ENCODE peak calls at places on chromosome 12, in six cellular contexts. T, A, J, Q, X and M are unnamed samples.

GRCh38 chr12:113111247-113111646 is 24.3 kb downstream of the RASAL1 start:
- DNase-seq in T (no peak), A (no peak), J (no peak), Q (no peak), X (no peak), M (no peak)

GRCh38 chr12:6688543-6688999 is 604 bp downstream of the ZNF384 start:
- DNase-seq in T (no peak), A (no peak), J (no peak), Q (no peak), X (no peak), M (no peak)

GRCh38 chr12:32535260-32535999 is 136.1 kb downstream of the FGD4 start:
- DNase-seq in T (peak; percentile 81), A (no peak), J (peak; percentile 57), Q (peak; percentile 70), X (no peak), M (no peak)

GRCh38 chr12:57190037-57190436 is 26.6 kb upstream of the NXPH4 start:
- DNase-seq in T (peak; percentile 70), A (no peak), J (no peak), Q (peak; percentile 55), X (no peak), M (no peak)

GRCh38 chr12:123573870-123574269 is 10.5 kb upstream of the TMED2 start:
- DNase-seq in T (no peak), A (no peak), J (no peak), Q (no peak), X (no peak), M (no peak)

GRCh38 chr12:57216014-57216891 is at the start of gene NXPH4:
- DNase-seq in T (no peak), A (peak; percentile 31), J (no peak), Q (no peak), X (no peak), M (no peak)

GRCh38 chr12:19847294-19848059 is 408.2 kb downstream of the AEBP2 start:
- DNase-seq in T (no peak), A (no peak), J (no peak), Q (peak; percentile 96), X (no peak), M (no peak)

GRCh38 chr12:89731614-89732013 is 23.0 kb upstream of the ATP2B1 start:
- DNase-seq in T (no peak), A (no peak), J (no peak), Q (peak; percentile 85), X (no peak), M (no peak)

GRCh38 chr12:43842259-43842658 is 6.4 kb downstream of the TMEM117 start:
- DNase-seq in T (no peak), A (no peak), J (no peak), Q (no peak), X (no peak), M (no peak)

GRCh38 chr12:69254046-69254445 is 14.7 kb downstream of the CPSF6 start:
- DNase-seq in T (no peak), A (no peak), J (no peak), Q (peak; percentile 67), X (peak; percentile 33), M (no peak)

GRCh38 chr12:54370218-54370730 is 6.0 kb upstream of the GPR84 start:
- DNase-seq in T (peak; percentile 72), A (no peak), J (peak; percentile 42), Q (peak; percentile 90), X (no peak), M (no peak)

GRCh38 chr12:45615268-45615667 is 114.2 kb upstream of the ARID2 start:
- DNase-seq in T (no peak), A (no peak), J (no peak), Q (peak; percentile 62), X (no peak), M (no peak)

GRCh38 chr12:54390668-54391551 is 6.4 kb upstream of the ZNF385A start:
- DNase-seq in T (no peak), A (peak; percentile 56), J (no peak), Q (no peak), X (no peak), M (peak; percentile 69)

GRCh38 chr12:9662488-9662887 is 7.0 kb upstream of the CLEC2D start:
- DNase-seq in T (no peak), A (no peak), J (no peak), Q (no peak), X (no peak), M (no peak)

GRCh38 chr12:85489194-85489593 is 209.2 kb downstream of the ALX1 start:
- DNase-seq in T (no peak), A (no peak), J (no peak), Q (no peak), X (no peak), M (no peak)

GRCh38 chr12:102769323-102769916 is 147.6 kb downstream of the PAH start:
- DNase-seq in T (peak; percentile 37), A (no peak), J (peak; percentile 55), Q (peak; percentile 76), X (peak; percentile 26), M (no peak)

GRCh38 chr12:106519587-106519986 is 63.2 kb upstream of the RFX4 start:
- DNase-seq in T (no peak), A (no peak), J (no peak), Q (peak; percentile 54), X (no peak), M (no peak)

GRCh38 chr12:43957732-43958131 is 121.9 kb downstream of the TMEM117 start:
- DNase-seq in T (no peak), A (no peak), J (no peak), Q (peak; percentile 75), X (peak; percentile 37), M (no peak)

DNA sequence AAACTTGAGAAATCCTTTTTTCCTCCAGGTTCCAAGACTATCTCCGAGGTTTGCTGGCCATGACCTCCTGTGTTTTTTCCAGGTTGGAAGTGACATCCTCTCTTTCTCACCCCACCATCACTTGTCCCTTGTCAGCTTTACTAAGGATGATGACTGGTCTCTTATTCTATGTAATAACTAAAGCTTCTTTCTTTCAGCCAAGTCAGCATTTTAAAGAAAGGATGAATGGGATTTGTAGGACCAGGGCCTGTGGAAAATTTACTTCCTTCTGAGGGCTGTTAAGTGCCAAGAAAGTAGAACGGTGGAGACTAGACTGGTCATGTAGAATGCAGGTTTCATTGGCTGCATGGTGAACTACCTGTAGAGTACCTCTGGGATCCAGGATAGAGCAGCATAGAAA is 73.6 kb downstream of the FIGNL2 start:
- DNase-seq in T (no peak), A (no peak), J (no peak), Q (no peak), X (no peak), M (no peak)
- H3K9me3 ChIP-seq in T (no peaks in the 10 kb centered on the region), A (no peaks in the 10 kb centered on the region), J (no peaks in the 10 kb centered on the region), Q (no peaks in the 10 kb centered on the region), X (no peaks in the 10 kb centered on the region), M (no peaks in the 10 kb centered on the region)

GRCh38 chr12:52724384-52724783 is 21.1 kb upstream of the KRT77 start:
- DNase-seq in T (no peak), A (no peak), J (no peak), Q (no peak), X (no peak), M (no peak)

GRCh38 chr12:52727037-52727436 is 23.7 kb upstream of the KRT77 start:
- DNase-seq in T (no peak), A (no peak), J (no peak), Q (no peak), X (no peak), M (no peak)

GRCh38 chr12:52728374-52728773 is 25.1 kb upstream of the KRT77 start:
- DNase-seq in T (no peak), A (no peak), J (no peak), Q (no peak), X (no peak), M (no peak)

GRCh38 chr12:52729147-52729546 is 25.8 kb upstream of the KRT77 start:
- DNase-seq in T (no peak), A (no peak), J (no peak), Q (no peak), X (no peak), M (no peak)

DNA sequence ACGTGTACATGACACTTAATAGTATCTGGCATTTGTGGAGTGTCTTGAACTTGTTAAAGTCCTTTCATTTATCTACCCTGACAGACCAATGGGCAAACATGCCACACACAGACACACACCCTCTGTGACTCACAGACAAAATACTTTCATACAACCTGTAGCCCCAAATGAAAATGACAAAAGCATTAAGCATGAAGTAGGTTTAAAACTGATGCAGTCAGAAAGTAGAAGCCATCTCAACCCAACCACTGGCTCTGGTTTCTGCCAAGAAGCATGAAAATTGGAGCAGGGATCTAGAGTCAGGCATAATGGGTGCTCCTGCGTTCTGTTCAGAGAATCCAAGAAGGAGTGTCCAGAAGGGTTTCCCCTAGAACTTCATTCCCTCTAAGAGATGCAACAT is 23.1 kb upstream of the KRT77 start:
- DNase-seq in T (no peak), A (no peak), J (no peak), Q (no peak), X (no peak), M (no peak)
- H3K9me3 ChIP-seq in T (no peaks in the 10 kb centered on the region), A (no peaks in the 10 kb centered on the region), J (no peaks in the 10 kb centered on the region), Q (no peaks in the 10 kb centered on the region), X (no peaks in the 10 kb centered on the region), M (no peaks in the 10 kb centered on the region)

DNA sequence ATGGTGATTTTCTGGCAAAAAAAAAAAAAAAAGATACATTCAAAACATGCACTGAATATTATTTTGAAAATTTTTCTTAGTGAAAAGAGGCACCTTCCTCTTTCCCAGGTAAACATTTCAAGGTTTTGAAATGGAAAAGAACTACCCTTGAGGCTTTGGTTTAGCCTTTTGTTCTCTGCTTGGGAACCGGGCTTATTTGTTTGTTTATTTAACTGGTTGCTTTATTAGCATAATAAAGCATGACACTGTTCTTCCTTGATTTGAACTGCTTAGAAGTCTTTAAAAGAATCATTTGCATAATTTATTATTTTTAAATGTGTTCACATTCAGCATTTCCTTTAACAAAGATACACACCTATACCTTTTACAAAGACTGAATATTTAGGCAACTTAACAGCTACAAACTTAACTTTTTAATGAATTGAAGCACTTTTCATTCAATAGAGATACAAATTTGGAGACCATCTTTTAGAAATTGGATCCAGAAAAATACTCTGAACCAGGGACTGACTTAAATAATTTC is 174.5 kb downstream of the FBXL14 start:
- DNase-seq in T (no peak), A (no peak), J (no peak), Q (no peak), X (no peak), M (no peak)
- H3K9me3 ChIP-seq in T (peaks cover 5% of the 10 kb centered on the region), A (no peaks in the 10 kb centered on the region), J (no peaks in the 10 kb centered on the region), Q (no peaks in the 10 kb centered on the region), X (peaks cover 8% of the 10 kb centered on the region), M (peaks cover 5% of the 10 kb centered on the region)

DNA sequence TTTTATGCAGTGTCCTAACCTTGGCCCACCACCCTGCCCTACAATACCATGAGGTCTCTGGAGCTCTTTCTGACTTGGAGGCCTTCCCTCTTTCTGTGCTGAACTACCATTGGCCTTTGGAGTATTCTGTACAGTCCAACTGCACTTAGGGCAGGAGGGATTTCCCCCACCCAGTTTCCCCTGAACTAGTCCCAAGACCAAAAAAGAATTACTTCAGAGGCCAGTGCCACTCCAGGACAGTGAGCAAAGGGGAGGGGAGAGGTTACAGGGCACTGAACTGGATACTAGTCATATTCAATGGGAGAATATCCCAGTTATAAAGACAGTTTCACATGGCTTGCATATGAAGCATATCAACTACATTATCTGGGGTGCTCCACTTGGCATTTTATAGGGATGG is 6.1 kb downstream of the SLCO1A2 start:
- DNase-seq in T (no peak), A (no peak), J (no peak), Q (no peak), X (no peak), M (no peak)
- H3K9me3 ChIP-seq in T (peaks cover 12% of the 10 kb centered on the region), A (peaks cover 4% of the 10 kb centered on the region), J (no peaks in the 10 kb centered on the region), Q (no peaks in the 10 kb centered on the region), X (peaks cover 5% of the 10 kb centered on the region), M (no peaks in the 10 kb centered on the region)